ENCODE peak calls at places on chromosomes 3 and 15, in ten cellular contexts. One of them, this sample, is unnamed.

GRCh38 chr3:153555919-153556318 is 393.9 kb downstream of the RAP2B start:
- DNase-seq in aorta: no peak
- DNase-seq in heart left ventricle: no peak
- DNase-seq in cardiac muscle cell: no peak
- DNase-seq in NT2/D1: no peak
- DNase-seq in ovary: no peak
- DNase-seq in uterus: no peak
- DNase-seq in suprapubic skin: no peak
- DNase-seq in heart right ventricle: no peak
- DNase-seq in CD4-positive, CD25-positive, alpha-beta regulatory T cell: no peak
- DNase-seq in this sample: no peak

GRCh38 chr3:147385059-147386012 is 21.0 kb downstream of the ZIC4 start:
- DNase-seq in uterus: no peak
- DNase-seq in ovary: no peak
- DNase-seq in cardiac muscle cell: no peak
- DNase-seq in aorta: no peak
- DNase-seq in CD4-positive, CD25-positive, alpha-beta regulatory T cell: no peak
- DNase-seq in NT2/D1: no peak
- DNase-seq in heart left ventricle: no peak
- DNase-seq in suprapubic skin: no peak
- DNase-seq in heart right ventricle: no peak
- DNase-seq in this sample: no peak

GRCh38 chr3:170178631-170179030 is 2.9 kb downstream of the PHC3 start:
- DNase-seq in heart right ventricle: no peak
- DNase-seq in uterus: no peak
- DNase-seq in ovary: no peak
- DNase-seq in heart left ventricle: no peak
- DNase-seq in aorta: no peak
- DNase-seq in suprapubic skin: no peak
- DNase-seq in cardiac muscle cell: no peak
- DNase-seq in NT2/D1: no peak
- DNase-seq in CD4-positive, CD25-positive, alpha-beta regulatory T cell: peak; percentile 34
- DNase-seq in this sample: no peak

GRCh38 chr15:38130739-38131498 is 121.7 kb upstream of the SPRED1 start:
- DNase-seq in heart right ventricle: peak; percentile 82
- DNase-seq in uterus: peak; percentile 93
- DNase-seq in NT2/D1: no peak
- DNase-seq in suprapubic skin: peak; percentile 89
- DNase-seq in ovary: peak; percentile 85
- DNase-seq in CD4-positive, CD25-positive, alpha-beta regulatory T cell: no peak
- DNase-seq in heart left ventricle: peak; percentile 73
- DNase-seq in cardiac muscle cell: no peak
- DNase-seq in aorta: peak; percentile 88
- DNase-seq in this sample: peak; percentile 77

GRCh38 chr3:127647171-127647884 is 18.3 kb downstream of the PODXL2 start:
- DNase-seq in NT2/D1: no peak
- DNase-seq in ovary: no peak
- DNase-seq in heart right ventricle: no peak
- DNase-seq in aorta: peak; percentile 47
- DNase-seq in suprapubic skin: no peak
- DNase-seq in cardiac muscle cell: peak; percentile 26
- DNase-seq in CD4-positive, CD25-positive, alpha-beta regulatory T cell: no peak
- DNase-seq in heart left ventricle: no peak
- DNase-seq in uterus: no peak
- DNase-seq in this sample: no peak

GRCh38 chr15:48802867-48803266 is 8.0 kb downstream of the CEP152 start:
- DNase-seq in aorta: no peak
- DNase-seq in CD4-positive, CD25-positive, alpha-beta regulatory T cell: no peak
- DNase-seq in heart left ventricle: no peak
- DNase-seq in uterus: no peak
- DNase-seq in ovary: no peak
- DNase-seq in suprapubic skin: no peak
- DNase-seq in heart right ventricle: no peak
- DNase-seq in NT2/D1: no peak
- DNase-seq in cardiac muscle cell: no peak
- DNase-seq in this sample: no peak

GRCh38 chr3:124837730-124838186 is 49.4 kb downstream of the ITGB5 start:
- DNase-seq in heart right ventricle: peak; percentile 78
- DNase-seq in suprapubic skin: no peak
- DNase-seq in heart left ventricle: peak; percentile 84
- DNase-seq in uterus: peak; percentile 66
- DNase-seq in NT2/D1: no peak
- DNase-seq in aorta: peak; percentile 82
- DNase-seq in ovary: no peak
- DNase-seq in CD4-positive, CD25-positive, alpha-beta regulatory T cell: no peak
- DNase-seq in cardiac muscle cell: no peak
- DNase-seq in this sample: no peak

GRCh38 chr3:77313843-77314242 is 273.9 kb downstream of the ROBO2 start:
- DNase-seq in heart right ventricle: no peak
- DNase-seq in ovary: no peak
- DNase-seq in suprapubic skin: no peak
- DNase-seq in cardiac muscle cell: no peak
- DNase-seq in heart left ventricle: no peak
- DNase-seq in uterus: no peak
- DNase-seq in NT2/D1: no peak
- DNase-seq in aorta: no peak
- DNase-seq in CD4-positive, CD25-positive, alpha-beta regulatory T cell: no peak
- DNase-seq in this sample: no peak

DNA sequence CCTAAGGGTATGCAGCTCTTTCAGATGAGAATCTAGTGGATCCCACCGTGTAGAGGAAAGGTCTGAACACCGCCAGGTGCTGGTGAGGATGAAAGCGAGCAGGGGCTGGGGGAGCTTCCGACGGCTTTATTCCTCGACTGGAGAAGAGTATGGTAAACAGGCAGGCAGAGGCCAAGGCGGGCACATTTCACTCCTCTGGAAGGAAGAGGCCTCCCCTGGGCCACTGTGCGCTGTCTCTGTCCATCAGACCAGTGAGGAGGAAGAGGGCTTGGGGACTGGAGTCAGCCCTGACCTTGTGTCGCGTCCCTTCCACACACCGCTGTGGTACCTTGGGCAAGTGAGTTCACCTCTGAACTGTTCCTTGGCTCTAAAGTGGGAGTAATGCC is 4.2 kb downstream of the GHRL start:
- DNase-seq in cardiac muscle cell: no peak
- DNase-seq in ovary: no peak
- DNase-seq in uterus: no peak
- DNase-seq in aorta: no peak
- DNase-seq in CD4-positive, CD25-positive, alpha-beta regulatory T cell: no peak
- DNase-seq in suprapubic skin: no peak
- DNase-seq in heart right ventricle: no peak
- DNase-seq in NT2/D1: no peak
- DNase-seq in heart left ventricle: no peak
- DNase-seq in this sample: no peak
- H3K36me3 ChIP-seq in cardiac muscle cell: peaks cover under 1% of the 10 kb centered on the region
- H3K36me3 ChIP-seq in ovary: no peaks in the 10 kb centered on the region
- H3K36me3 ChIP-seq in uterus: no peaks in the 10 kb centered on the region
- H3K36me3 ChIP-seq in aorta: no peaks in the 10 kb centered on the region
- H3K36me3 ChIP-seq in CD4-positive, CD25-positive, alpha-beta regulatory T cell: peaks cover 27% of the 10 kb centered on the region
- H3K36me3 ChIP-seq in suprapubic skin: peaks cover 6% of the 10 kb centered on the region
- H3K36me3 ChIP-seq in heart right ventricle: no peaks in the 10 kb centered on the region
- H3K36me3 ChIP-seq in NT2/D1: peaks cover 55% of the 10 kb centered on the region
- H3K36me3 ChIP-seq in heart left ventricle: peaks cover 46% of the 10 kb centered on the region
- H3K36me3 ChIP-seq in this sample: peaks cover 18% of the 10 kb centered on the region

GRCh38 chr15:98834976-98835375 is 172.6 kb downstream of the PGPEP1L start:
- DNase-seq in heart right ventricle: no peak
- DNase-seq in uterus: no peak
- DNase-seq in suprapubic skin: no peak
- DNase-seq in CD4-positive, CD25-positive, alpha-beta regulatory T cell: no peak
- DNase-seq in heart left ventricle: no peak
- DNase-seq in cardiac muscle cell: no peak
- DNase-seq in ovary: no peak
- DNase-seq in NT2/D1: no peak
- DNase-seq in aorta: no peak
- DNase-seq in this sample: no peak

GRCh38 chr15:98841419-98841970 is 166.1 kb downstream of the PGPEP1L start:
- DNase-seq in heart right ventricle: no peak
- DNase-seq in heart left ventricle: no peak
- DNase-seq in ovary: no peak
- DNase-seq in cardiac muscle cell: no peak
- DNase-seq in uterus: no peak
- DNase-seq in aorta: no peak
- DNase-seq in CD4-positive, CD25-positive, alpha-beta regulatory T cell: no peak
- DNase-seq in NT2/D1: no peak
- DNase-seq in suprapubic skin: no peak
- DNase-seq in this sample: no peak

GRCh38 chr15:98840010-98840409 is 167.6 kb downstream of the PGPEP1L start:
- DNase-seq in cardiac muscle cell: no peak
- DNase-seq in uterus: no peak
- DNase-seq in suprapubic skin: no peak
- DNase-seq in heart left ventricle: no peak
- DNase-seq in heart right ventricle: peak; percentile 33
- DNase-seq in NT2/D1: no peak
- DNase-seq in CD4-positive, CD25-positive, alpha-beta regulatory T cell: no peak
- DNase-seq in ovary: no peak
- DNase-seq in aorta: no peak
- DNase-seq in this sample: no peak

GRCh38 chr15:98838387-98839259 is 169.0 kb downstream of the PGPEP1L start:
- DNase-seq in heart right ventricle: no peak
- DNase-seq in NT2/D1: no peak
- DNase-seq in uterus: no peak
- DNase-seq in suprapubic skin: no peak
- DNase-seq in heart left ventricle: no peak
- DNase-seq in CD4-positive, CD25-positive, alpha-beta regulatory T cell: no peak
- DNase-seq in aorta: no peak
- DNase-seq in ovary: no peak
- DNase-seq in cardiac muscle cell: no peak
- DNase-seq in this sample: no peak

DNA sequence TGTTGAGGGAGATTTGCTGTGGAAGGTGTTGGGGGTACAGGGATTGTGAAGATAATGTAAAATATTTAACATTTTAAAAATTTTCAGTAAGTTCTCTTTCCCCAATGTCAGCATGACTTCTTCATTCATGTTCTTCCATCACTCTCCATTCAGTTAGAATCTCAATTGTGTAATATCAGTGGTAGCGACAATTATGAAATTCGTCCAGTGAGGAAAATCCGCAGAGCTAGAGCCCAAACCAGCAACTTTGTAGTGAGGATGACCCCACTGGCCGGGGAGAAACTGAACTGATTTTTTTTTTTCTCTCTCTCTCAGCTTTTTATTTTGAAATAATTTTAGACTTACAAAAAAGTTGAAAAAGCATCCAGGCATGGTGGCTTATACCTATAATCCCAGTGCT is 171.7 kb downstream of the PGPEP1L start:
- DNase-seq in cardiac muscle cell: no peak
- DNase-seq in uterus: no peak
- DNase-seq in CD4-positive, CD25-positive, alpha-beta regulatory T cell: no peak
- DNase-seq in NT2/D1: no peak
- DNase-seq in suprapubic skin: no peak
- DNase-seq in heart right ventricle: no peak
- DNase-seq in ovary: no peak
- DNase-seq in aorta: no peak
- DNase-seq in heart left ventricle: no peak
- DNase-seq in this sample: no peak
- H3K36me3 ChIP-seq in cardiac muscle cell: no peaks in the 10 kb centered on the region
- H3K36me3 ChIP-seq in uterus: no peaks in the 10 kb centered on the region
- H3K36me3 ChIP-seq in CD4-positive, CD25-positive, alpha-beta regulatory T cell: no peaks in the 10 kb centered on the region
- H3K36me3 ChIP-seq in NT2/D1: peaks cover 2% of the 10 kb centered on the region
- H3K36me3 ChIP-seq in suprapubic skin: no peaks in the 10 kb centered on the region
- H3K36me3 ChIP-seq in heart right ventricle: peaks cover under 1% of the 10 kb centered on the region
- H3K36me3 ChIP-seq in ovary: no peaks in the 10 kb centered on the region
- H3K36me3 ChIP-seq in aorta: no peaks in the 10 kb centered on the region
- H3K36me3 ChIP-seq in heart left ventricle: no peaks in the 10 kb centered on the region
- H3K36me3 ChIP-seq in this sample: no peaks in the 10 kb centered on the region

DNA sequence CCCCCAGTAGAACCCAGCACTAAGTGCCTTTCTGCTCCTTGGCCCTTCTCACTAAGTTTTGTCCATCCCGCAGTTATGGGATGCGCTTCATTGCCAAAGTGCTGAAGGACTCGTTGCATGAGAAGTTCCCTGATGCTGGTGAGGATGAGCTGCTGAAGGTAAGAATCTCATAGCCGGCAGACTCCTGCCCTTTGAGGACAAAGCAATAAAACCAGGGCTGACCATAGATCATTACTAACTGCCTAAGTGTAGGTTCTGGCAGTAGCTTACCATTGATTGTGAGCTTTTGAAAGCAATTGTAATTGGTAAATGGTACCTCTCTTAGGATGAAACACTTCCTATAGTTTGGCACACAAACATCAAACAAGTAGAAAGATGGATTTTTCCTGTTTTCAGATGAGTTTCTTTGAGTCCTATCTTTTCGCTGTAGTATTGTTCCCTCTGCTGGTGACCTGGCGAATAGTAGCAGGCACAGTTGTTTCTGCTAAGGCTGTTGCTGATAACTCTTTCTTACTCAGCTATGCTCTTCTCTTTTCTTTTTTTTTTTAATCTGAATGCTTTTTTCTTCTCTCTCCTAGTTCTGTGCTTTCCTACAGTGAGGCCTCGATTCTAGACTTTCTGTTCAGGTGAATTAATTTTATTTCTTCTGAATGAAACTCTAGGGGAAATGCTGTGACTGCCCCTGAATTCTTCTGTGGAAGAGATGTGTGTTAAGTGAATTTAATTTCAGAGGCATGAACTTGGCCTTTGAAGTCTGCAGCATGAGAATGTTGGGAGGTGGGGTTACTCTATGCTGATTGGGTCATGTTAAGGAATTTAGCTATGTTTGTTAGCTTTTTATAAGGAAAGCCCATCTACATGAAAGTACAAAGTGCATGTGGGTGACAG is 47.4 kb upstream of the CRTC3 start:
- DNase-seq in aorta: no peak
- DNase-seq in uterus: peak; percentile 40
- DNase-seq in NT2/D1: peak; percentile 20
- DNase-seq in ovary: peak; percentile 56
- DNase-seq in cardiac muscle cell: peak; percentile 41
- DNase-seq in CD4-positive, CD25-positive, alpha-beta regulatory T cell: peak; percentile 19
- DNase-seq in heart left ventricle: peak; percentile 40
- DNase-seq in heart right ventricle: peak; percentile 50
- DNase-seq in suprapubic skin: no peak
- DNase-seq in this sample: no peak
- H3K36me3 ChIP-seq in aorta: peaks cover 17% of the 10 kb centered on the region
- H3K36me3 ChIP-seq in uterus: no peaks in the 10 kb centered on the region
- H3K36me3 ChIP-seq in NT2/D1: peaks cover 86% of the 10 kb centered on the region
- H3K36me3 ChIP-seq in ovary: no peaks in the 10 kb centered on the region
- H3K36me3 ChIP-seq in cardiac muscle cell: peaks cover 27% of the 10 kb centered on the region
- H3K36me3 ChIP-seq in CD4-positive, CD25-positive, alpha-beta regulatory T cell: peaks cover 85% of the 10 kb centered on the region
- H3K36me3 ChIP-seq in heart left ventricle: peaks cover 100% of the 10 kb centered on the region
- H3K36me3 ChIP-seq in heart right ventricle: peaks cover 64% of the 10 kb centered on the region
- H3K36me3 ChIP-seq in suprapubic skin: peaks cover 89% of the 10 kb centered on the region
- H3K36me3 ChIP-seq in this sample: peaks cover 43% of the 10 kb centered on the region

GRCh38 chr3:46971151-46971550 is 5.4 kb downstream of the CCDC12 start:
- DNase-seq in heart left ventricle: no peak
- DNase-seq in uterus: no peak
- DNase-seq in aorta: no peak
- DNase-seq in CD4-positive, CD25-positive, alpha-beta regulatory T cell: no peak
- DNase-seq in ovary: no peak
- DNase-seq in heart right ventricle: no peak
- DNase-seq in suprapubic skin: no peak
- DNase-seq in cardiac muscle cell: no peak
- DNase-seq in NT2/D1: no peak
- DNase-seq in this sample: no peak

GRCh38 chr3:46970391-46971091 is 6.0 kb downstream of the CCDC12 start:
- DNase-seq in heart right ventricle: peak; percentile 56
- DNase-seq in ovary: no peak
- DNase-seq in NT2/D1: no peak
- DNase-seq in cardiac muscle cell: no peak
- DNase-seq in suprapubic skin: no peak
- DNase-seq in aorta: no peak
- DNase-seq in heart left ventricle: peak; percentile 50
- DNase-seq in CD4-positive, CD25-positive, alpha-beta regulatory T cell: no peak
- DNase-seq in uterus: no peak
- DNase-seq in this sample: no peak

GRCh38 chr3:46971742-46972141 is 4.8 kb downstream of the CCDC12 start:
- DNase-seq in uterus: no peak
- DNase-seq in cardiac muscle cell: no peak
- DNase-seq in NT2/D1: no peak
- DNase-seq in CD4-positive, CD25-positive, alpha-beta regulatory T cell: no peak
- DNase-seq in suprapubic skin: no peak
- DNase-seq in aorta: no peak
- DNase-seq in ovary: no peak
- DNase-seq in heart left ventricle: no peak
- DNase-seq in heart right ventricle: no peak
- DNase-seq in this sample: no peak

GRCh38 chr3:46974421-46975227 is 1.9 kb downstream of the CCDC12 start:
- DNase-seq in heart left ventricle: no peak
- DNase-seq in heart right ventricle: no peak
- DNase-seq in uterus: no peak
- DNase-seq in suprapubic skin: no peak
- DNase-seq in cardiac muscle cell: no peak
- DNase-seq in aorta: no peak
- DNase-seq in ovary: no peak
- DNase-seq in NT2/D1: no peak
- DNase-seq in CD4-positive, CD25-positive, alpha-beta regulatory T cell: no peak
- DNase-seq in this sample: no peak

DNA sequence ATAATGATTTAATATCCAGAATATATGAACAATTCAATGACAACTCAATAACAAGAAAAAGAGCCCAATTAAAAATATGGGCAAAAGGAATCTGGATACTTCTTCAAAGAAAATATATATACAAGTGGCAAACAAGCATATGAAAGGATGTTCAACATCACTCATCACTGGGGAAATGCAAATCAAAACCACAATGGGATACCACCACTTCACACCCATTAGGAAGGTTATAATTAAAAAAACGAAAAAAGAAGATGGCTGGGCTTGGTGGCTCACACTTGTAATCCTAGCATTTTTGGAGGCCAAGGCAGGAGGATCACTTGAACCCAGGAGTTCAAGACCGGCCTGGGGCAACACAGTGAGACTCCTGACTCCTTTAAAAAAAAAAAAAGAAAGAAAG is 4.1 kb downstream of the CCDC12 start:
- DNase-seq in CD4-positive, CD25-positive, alpha-beta regulatory T cell: no peak
- DNase-seq in suprapubic skin: no peak
- DNase-seq in cardiac muscle cell: no peak
- DNase-seq in aorta: no peak
- DNase-seq in ovary: no peak
- DNase-seq in NT2/D1: no peak
- DNase-seq in uterus: no peak
- DNase-seq in heart right ventricle: no peak
- DNase-seq in heart left ventricle: no peak
- DNase-seq in this sample: no peak
- H3K36me3 ChIP-seq in CD4-positive, CD25-positive, alpha-beta regulatory T cell: peaks cover 4% of the 10 kb centered on the region
- H3K36me3 ChIP-seq in suprapubic skin: peaks cover 6% of the 10 kb centered on the region
- H3K36me3 ChIP-seq in cardiac muscle cell: no peaks in the 10 kb centered on the region
- H3K36me3 ChIP-seq in aorta: no peaks in the 10 kb centered on the region
- H3K36me3 ChIP-seq in ovary: no peaks in the 10 kb centered on the region
- H3K36me3 ChIP-seq in NT2/D1: peaks cover 51% of the 10 kb centered on the region
- H3K36me3 ChIP-seq in uterus: no peaks in the 10 kb centered on the region
- H3K36me3 ChIP-seq in heart right ventricle: no peaks in the 10 kb centered on the region
- H3K36me3 ChIP-seq in heart left ventricle: no peaks in the 10 kb centered on the region
- H3K36me3 ChIP-seq in this sample: peaks cover 2% of the 10 kb centered on the region

This sample was measured in lung.